ENCODE peak calls at places on chromosome X, in six cellular contexts. S is effector memory CD4-positive, alpha-beta T cell; Q is ascending aorta; Y is Panc1; T is pancreas; K is RWPE1. H is an unnamed sample.

GRCh38 chrX:3697701-3698279 is 15.7 kb downstream of the PRKX start:
- DNase-seq in S (no peak), Q (peak), Y (no peak), T (peak), K (no peak), H (no peak)

GRCh38 chrX:48938721-48939416 is 18.5 kb downstream of the OTUD5 start:
- DNase-seq in S (peak), Q (no peak), Y (no peak), T (no peak), K (no peak), H (peak)

GRCh38 chrX:43717161-43717560 is 61.1 kb downstream of the MAOA start:
- DNase-seq in S (no peak), Q (no peak), Y (no peak), T (no peak), K (no peak), H (no peak)

GRCh38 chrX:45435481-45435880 is 234.8 kb upstream of the DIPK2B start:
- DNase-seq in S (no peak), Q (no peak), Y (no peak), T (no peak), K (no peak), H (no peak)

GRCh38 chrX:130778773-130779172 is 124.2 kb downstream of the ENOX2 start:
- DNase-seq in S (no peak), Q (no peak), Y (no peak), T (no peak), K (no peak), H (no peak)

GRCh38 chrX:9676738-9677097 is 88.9 kb downstream of the GPR143 start:
- DNase-seq in S (no peak), Q (no peak), Y (no peak), T (no peak), K (no peak), H (no peak)

GRCh38 chrX:155094468-155095061 is 23.3 kb downstream of the BRCC3 start:
- DNase-seq in S (no peak), Q (no peak), Y (no peak), T (no peak), K (no peak), H (peak)

GRCh38 chrX:111372065-111372464 is 39.9 kb downstream of the DCX start:
- DNase-seq in S (no peak), Q (no peak), Y (no peak), T (no peak), K (no peak), H (no peak)

GRCh38 chrX:71565634-71566033 is 12.6 kb upstream of the GCNA start:
- DNase-seq in S (no peak), Q (no peak), Y (no peak), T (no peak), K (no peak), H (no peak)

GRCh38 chrX:20347486-20347885 is 80.8 kb upstream of the RPS6KA3 start:
- DNase-seq in S (no peak), Q (no peak), Y (no peak), T (no peak), K (no peak), H (no peak)

GRCh38 chrX:12007881-12008280 is 130.4 kb upstream of the FRMPD4 start:
- DNase-seq in S (no peak), Q (no peak), Y (no peak), T (no peak), K (peak), H (no peak)

GRCh38 chrX:129716507-129716906 is 22.3 kb upstream of the XPNPEP2 start:
- DNase-seq in S (no peak), Q (peak), Y (no peak), T (no peak), K (no peak), H (no peak)
- H3K27ac ChIP-seq in S (no peak), Q (no peak), Y (no peak), T (no peak), K (no peak), H (no peak)

GRCh38 chrX:102768984-102769761 is 48.6 kb downstream of the GPRASP3 start:
- DNase-seq in S (peak), Q (peak), Y (peak), T (peak), K (peak), H (peak)
- H3K27ac ChIP-seq in S (peak), Q (no peak), Y (peak), T (no peak), K (peak), H (peak)

DNA sequence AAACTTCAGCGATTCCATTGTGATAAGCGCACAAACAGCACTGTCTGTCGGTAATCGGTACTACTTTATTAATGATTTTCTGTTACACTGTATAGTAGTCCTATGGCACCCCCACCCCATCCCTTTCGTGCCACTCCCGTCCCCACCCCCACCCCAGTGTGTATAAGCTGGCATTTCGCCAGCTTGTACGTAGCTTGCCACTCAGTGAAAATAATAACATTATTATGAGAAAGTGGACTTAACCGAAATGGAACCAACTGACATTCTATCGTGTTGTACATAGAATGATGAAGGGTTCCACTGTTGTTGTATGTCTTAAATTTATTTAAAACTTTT is 4.8 kb downstream of the MID1IP1 start:
- DNase-seq in S (no peak), Q (no peak), Y (peak), T (no peak), K (peak), H (no peak)
- H3K27ac ChIP-seq in S (peak), Q (peak), Y (peak), T (no peak), K (peak), H (peak)

DNA sequence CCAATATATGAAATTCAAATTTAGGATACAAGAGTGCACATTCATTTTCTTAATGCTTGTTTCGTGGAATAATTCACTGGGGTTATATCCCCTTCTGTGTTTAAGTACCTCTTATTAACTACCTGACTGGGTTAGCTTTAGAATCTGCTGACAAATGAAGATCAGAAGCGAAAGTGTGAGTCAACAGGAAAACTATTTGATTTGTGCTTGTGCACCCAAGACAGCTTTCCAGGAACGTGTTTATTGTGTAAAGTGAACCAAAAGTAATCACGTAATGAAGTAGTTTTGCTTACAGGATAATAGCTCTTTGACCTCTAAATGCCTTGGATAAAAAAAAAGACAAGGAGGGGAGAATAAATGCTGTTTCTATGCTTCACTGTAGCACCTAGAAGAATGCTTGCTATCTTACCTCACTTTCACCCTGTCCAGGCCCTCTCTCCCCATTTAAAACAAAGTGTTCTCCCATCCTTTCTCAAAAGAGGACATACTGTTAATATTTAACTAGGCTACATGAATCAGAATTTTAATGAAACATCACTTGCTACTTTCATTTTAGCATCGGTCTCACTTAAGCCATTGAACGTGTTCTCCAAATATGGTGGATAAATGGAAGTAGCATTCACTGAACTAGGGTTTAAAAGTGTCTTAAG is 141.9 kb downstream of the THOC2 start:
- DNase-seq in S (no peak), Q (no peak), Y (no peak), T (no peak), K (peak), H (no peak)
- H3K27ac ChIP-seq in S (no peak), Q (no peak), Y (no peak), T (no peak), K (no peak), H (no peak)

GRCh38 chrX:100649550-100650356 is 5.8 kb downstream of the SRPX2 start:
- DNase-seq in S (no peak), Q (peak), Y (no peak), T (peak), K (peak), H (no peak)
- H3K27ac ChIP-seq in S (no peak), Q (peak), Y (no peak), T (no peak), K (no peak), H (no peak)

GRCh38 chrX:17500145-17500579 is 125.2 kb downstream of the NHS start:
- DNase-seq in S (no peak), Q (no peak), Y (no peak), T (no peak), K (no peak), H (no peak)
- H3K27ac ChIP-seq in S (no peak), Q (no peak), Y (no peak), T (no peak), K (no peak), H (no peak)

GRCh38 chrX:118507766-118508165 is 12.2 kb downstream of the DOCK11 start:
- DNase-seq in S (no peak), Q (no peak), Y (no peak), T (no peak), K (no peak), H (no peak)
- H3K27ac ChIP-seq in S (no peak), Q (no peak), Y (no peak), T (no peak), K (no peak), H (no peak)

DNA sequence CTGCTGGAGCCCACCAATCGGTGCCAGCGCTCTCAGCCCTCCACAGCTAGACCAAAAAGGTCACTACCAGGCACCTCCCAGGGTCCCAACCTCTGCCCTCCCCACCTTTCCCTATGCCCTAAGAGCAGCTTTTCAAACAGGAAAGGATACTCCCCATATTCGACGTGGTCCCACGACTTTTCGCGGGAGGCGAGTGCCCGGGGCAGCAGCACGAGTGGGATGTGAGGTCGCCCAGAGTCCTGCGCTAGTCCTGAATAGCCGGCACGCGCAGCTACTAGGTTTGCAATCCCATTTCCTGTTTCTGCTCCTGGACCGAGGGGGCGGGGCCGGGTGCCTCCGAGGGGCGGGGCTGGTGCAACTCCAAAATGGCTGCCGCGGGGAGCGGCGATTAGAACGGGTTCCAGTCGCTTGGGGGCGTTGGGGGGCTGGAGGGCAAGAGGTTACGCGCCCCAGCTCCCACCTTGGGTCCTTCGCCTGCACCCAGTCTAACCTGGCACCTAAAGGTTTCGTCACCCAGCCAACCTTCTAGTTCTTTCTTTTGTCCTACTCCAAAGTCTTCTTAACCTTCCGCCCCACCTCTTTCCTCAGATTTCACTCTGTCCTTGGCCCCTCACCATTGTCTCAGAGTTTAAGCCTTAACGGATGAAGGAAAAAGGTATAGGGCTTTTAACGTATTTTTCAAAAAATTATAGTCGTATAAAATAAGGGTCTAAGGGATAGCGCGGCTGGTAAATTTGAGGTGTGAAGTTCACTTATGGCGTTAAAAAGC is 85.0 kb upstream of the TENT5D start:
- DNase-seq in S (no peak), Q (peak), Y (no peak), T (peak), K (no peak), H (no peak)
- H3K27ac ChIP-seq in S (no peak), Q (no peak), Y (no peak), T (no peak), K (no peak), H (no peak)